ENCODE peak calls at places on chromosomes 5 and 9, in six cellular contexts. E is A549, W is HepG2, F is K562, Q is upper lobe of left lung, A is GM12878. Y is an unnamed sample.

GRCh38 chr9:27065288-27065687 is 43.7 kb upstream of the TEK start:
- ATAC-seq in E (no peak), W (peak; percentile 85), F (no peak), Q (no peak), A (no peak), Y (no peak)

GRCh38 chr5:170297589-170298462 is at the start of gene LCP2:
- ATAC-seq in E (no peak), W (no peak), F (peak; percentile 49), Q (peak; percentile 72), A (peak; percentile 53), Y (no peak)

GRCh38 chr5:158979749-158980521 is 119.8 kb downstream of the EBF1 start:
- ATAC-seq in E (peak; percentile 95), W (no peak), F (no peak), Q (peak; percentile 64), A (no peak), Y (peak; percentile 71)

GRCh38 chr9:135905380-135906282 is 1.7 kb downstream of the CAMSAP1 start:
- ATAC-seq in E (no peak), W (peak; percentile 20), F (no peak), Q (peak; percentile 7), A (no peak), Y (no peak)

GRCh38 chr5:141326088-141326854 is 4.0 kb upstream of the PCDHGA1 start:
- ATAC-seq in E (no peak), W (peak; percentile 89), F (peak; percentile 99), Q (peak; percentile 73), A (peak; percentile 94), Y (peak; percentile 73)

GRCh38 chr5:944992-945685 is 52.5 kb downstream of the TRIP13 start:
- ATAC-seq in E (no peak), W (peak; percentile 18), F (no peak), Q (no peak), A (no peak), Y (no peak)

GRCh38 chr5:76332620-76333170 is 70.4 kb upstream of the IQGAP2 start:
- ATAC-seq in E (no peak), W (peak; percentile 69), F (no peak), Q (no peak), A (no peak), Y (no peak)

GRCh38 chr9:99602854-99603253 is 218.8 kb upstream of the NR4A3 start:
- ATAC-seq in E (no peak), W (no peak), F (no peak), Q (no peak), A (peak; percentile 76), Y (no peak)

GRCh38 chr9:91693226-91693625 is 256.8 kb downstream of the ROR2 start:
- ATAC-seq in E (no peak), W (no peak), F (no peak), Q (no peak), A (no peak), Y (no peak)

GRCh38 chr5:58094031-58094430 is 365.9 kb downstream of the PLK2 start:
- ATAC-seq in E (peak; percentile 92), W (no peak), F (no peak), Q (no peak), A (peak; percentile 28), Y (no peak)

GRCh38 chr5:60261732-60262131 is 368.2 kb upstream of the PDE4D start:
- ATAC-seq in E (no peak), W (no peak), F (no peak), Q (no peak), A (peak; percentile 65), Y (no peak)

GRCh38 chr9:99326112-99326916 is 104.2 kb downstream of the SEC61B start:
- ATAC-seq in E (no peak), W (peak; percentile 66), F (peak; percentile 78), Q (no peak), A (peak; percentile 59), Y (no peak)

GRCh38 chr9:106920701-106921283 is 57.8 kb downstream of the ZNF462 start:
- ATAC-seq in E (peak; percentile 38), W (peak; percentile 59), F (no peak), Q (peak; percentile 43), A (peak; percentile 5), Y (no peak)

GRCh38 chr9:35341021-35341420 is 148.9 kb upstream of the RUSC2 start:
- ATAC-seq in E (no peak), W (no peak), F (no peak), Q (no peak), A (no peak), Y (no peak)

GRCh38 chr5:67375606-67376005 is 179.0 kb upstream of the CD180 start:
- ATAC-seq in E (no peak), W (no peak), F (peak; percentile 48), Q (no peak), A (no peak), Y (no peak)

GRCh38 chr5:153629027-153629426 is 138.6 kb downstream of the GRIA1 start:
- ATAC-seq in E (peak; percentile 70), W (no peak), F (no peak), Q (peak; percentile 59), A (no peak), Y (peak; percentile 59)

GRCh38 chr5:14097998-14098471 is 45.1 kb upstream of the TRIO start:
- ATAC-seq in E (no peak), W (no peak), F (no peak), Q (no peak), A (no peak), Y (no peak)

GRCh38 chr9:33676746-33677505 is 118.4 kb upstream of the PRSS3 start:
- ATAC-seq in E (peak; percentile 95), W (peak; percentile 31), F (peak; percentile 94), Q (peak; percentile 77), A (peak; percentile 65), Y (peak; percentile 86)
- H3K4me3 ChIP-seq in E (peak overlapping the region; percentile 62), W (no peak overlapping the region), F (peak overlapping the region; percentile 62), Q (peak overlapping the region; percentile 42), A (peak overlapping the region; percentile 47), Y (peak overlapping the region; percentile 71)

DNA sequence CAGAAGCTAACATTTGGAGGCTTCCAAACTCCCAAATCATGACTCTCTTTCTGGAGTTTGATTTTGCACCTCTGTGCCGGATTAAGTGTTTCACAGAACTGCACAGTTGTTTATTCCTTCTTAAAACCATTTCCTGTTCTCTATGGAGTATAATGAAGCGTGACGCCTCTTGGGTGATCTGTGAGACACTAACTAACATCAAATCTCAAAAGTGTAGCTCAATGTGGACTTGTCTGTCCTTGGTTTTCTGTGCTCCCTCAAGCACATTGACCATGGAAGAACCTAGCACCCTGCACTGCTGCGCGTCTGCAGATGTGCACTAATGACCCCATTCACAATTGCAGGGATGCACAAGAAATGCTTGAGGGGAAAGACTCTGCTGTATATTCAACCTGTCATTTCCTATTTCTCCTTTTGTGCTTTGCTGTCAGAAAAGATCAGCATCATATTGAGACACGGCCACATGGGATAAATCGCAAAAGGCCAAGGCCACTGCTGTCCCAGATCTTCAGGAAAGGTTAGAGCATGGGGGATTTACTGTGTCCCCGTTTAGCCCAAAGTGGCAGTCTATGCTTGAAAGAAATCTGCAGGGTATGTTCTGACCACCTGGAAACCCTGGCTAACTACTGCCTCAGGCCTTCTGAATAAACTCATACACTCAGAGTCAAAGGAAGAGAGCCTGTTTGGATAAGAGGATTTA is 109.7 kb downstream of the BAAT start:
- ATAC-seq in E (no peak), W (no peak), F (no peak), Q (no peak), A (no peak), Y (no peak)
- TF ChIP-seq EP300 in E (no peak), W (no peak), F (no peak), Q (no peak), A (no peak), Y (no peak)

DNA sequence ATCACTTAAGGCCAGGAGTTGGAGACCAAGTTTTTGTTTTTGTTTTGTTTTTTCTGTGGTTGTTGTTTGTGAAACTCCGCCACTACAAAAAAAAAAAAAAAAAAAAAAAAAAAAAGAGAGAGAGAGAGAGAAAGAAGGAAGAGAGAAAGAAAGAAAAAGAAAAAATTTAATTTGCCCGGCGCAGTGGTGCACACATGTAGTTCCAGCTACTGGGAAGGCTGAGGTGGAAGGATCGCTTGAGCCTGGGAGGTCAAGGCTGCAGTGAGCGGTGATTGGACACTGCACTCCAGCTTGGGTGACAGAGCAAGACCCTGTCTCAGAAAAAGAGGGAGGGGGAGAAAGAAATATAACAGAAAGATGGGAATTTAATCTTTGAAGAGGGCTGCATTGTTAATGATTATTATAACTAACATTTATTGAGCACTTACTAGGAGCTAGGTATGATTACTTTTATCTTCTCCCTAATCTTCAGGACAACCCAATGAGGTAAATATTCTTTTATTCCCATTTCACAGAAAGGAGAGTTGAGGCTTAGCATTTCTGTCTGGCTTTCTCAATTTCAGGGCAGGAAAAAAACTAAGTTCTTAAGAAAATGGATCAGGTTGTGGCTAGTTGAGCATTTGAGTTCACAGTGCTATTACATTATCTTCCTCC is 1.0 kb downstream of the THG1L start:
- ATAC-seq in E (no peak), W (no peak), F (no peak), Q (no peak), A (no peak), Y (no peak)
- H3K4me3 ChIP-seq in E (peak overlapping the region; percentile 52), W (peak overlapping the region; percentile 67), F (peak overlapping the region; percentile 51), Q (peak overlapping the region; percentile 66), A (peak overlapping the region; percentile 85), Y (no peak overlapping the region)

DNA sequence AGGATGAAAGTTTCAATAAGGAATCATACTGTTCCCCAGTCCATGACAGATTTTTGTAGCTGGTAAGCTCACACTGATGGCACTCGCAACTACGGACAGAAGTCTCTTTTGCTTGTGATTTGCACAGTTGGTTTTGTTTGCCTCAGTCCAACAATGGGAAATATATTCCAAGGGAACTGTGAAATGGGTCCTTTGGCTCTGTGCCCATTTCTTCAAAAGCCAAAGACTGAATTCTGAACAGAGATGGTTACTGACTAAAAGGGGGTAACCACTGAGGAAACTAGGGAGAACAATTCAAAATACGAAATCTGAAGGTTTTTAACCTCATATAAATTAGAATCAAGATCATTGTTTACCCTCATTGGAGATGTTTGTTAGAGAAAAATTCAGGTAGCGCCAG is 47.7 kb downstream of the DCP2 start:
- ATAC-seq in E (no peak), W (no peak), F (no peak), Q (no peak), A (no peak), Y (no peak)
- TF ChIP-seq EP300 in E (no peak), W (no peak), F (no peak), Q (no peak), A (no peak), Y (no peak)

DNA sequence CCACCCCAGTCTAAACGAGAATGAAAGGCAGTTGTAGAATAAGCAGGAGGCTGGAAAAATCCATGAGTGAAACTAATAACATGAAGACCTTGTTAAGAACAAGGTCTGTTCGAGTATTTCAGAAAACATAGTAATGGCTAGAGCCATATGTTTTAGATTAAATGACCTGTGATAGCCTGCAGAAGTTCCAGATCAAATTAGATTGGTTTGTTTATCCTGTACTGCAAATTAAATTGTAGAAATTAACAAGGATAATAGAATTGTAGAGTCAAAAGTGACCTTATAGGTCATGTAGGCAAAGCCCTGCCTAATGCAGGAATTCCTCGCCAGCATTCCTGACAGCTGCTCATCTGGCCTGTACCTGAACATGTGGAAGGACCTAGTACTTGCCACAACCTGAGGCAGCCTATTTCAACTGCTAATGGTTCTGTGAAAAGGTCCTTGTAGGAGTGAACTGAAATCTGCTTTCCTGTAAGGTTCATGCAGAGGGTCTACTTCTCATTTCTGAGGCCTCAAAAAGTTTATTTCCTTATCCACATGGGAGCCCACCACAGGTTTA is 17.2 kb downstream of the LIX1 start:
- ATAC-seq in E (no peak), W (no peak), F (no peak), Q (no peak), A (no peak), Y (no peak)
- H3K4me3 ChIP-seq in E (no peak overlapping the region), W (no peak overlapping the region), F (no peak overlapping the region), Q (no peak overlapping the region), A (no peak overlapping the region), Y (no peak overlapping the region)

GRCh38 chr9:94680020-94680419 is 40.7 kb upstream of the FBP1 start:
- ATAC-seq in E (no peak), W (no peak), F (no peak), Q (no peak), A (no peak), Y (no peak)
- TF ChIP-seq EP300 in E (no peak), W (no peak), F (no peak), Q (no peak), A (no peak), Y (no peak)

Y was measured in gastroesophageal sphincter.